ENCODE peak calls at places on chromosomes 4 and X, in six cellular contexts. K is germinal center; T is central memory CD4-positive, alpha-beta T cell; Z is left ventricle myocardium inferior; C is HFF-Myc; L is GM20000. F is an unnamed sample.

GRCh38 chrX:143635915-143636314 is at the start of gene SLITRK4:
- DNase-seq in T (no peak), K (no peak), C (no peak), Z (no peak), L (no peak), F (no peak)

GRCh38 chrX:136823175-136823574 is 42.4 kb upstream of the ARHGEF6 start:
- DNase-seq in T (no peak), L (no peak), Z (no peak), C (no peak), K (no peak), F (no peak)

GRCh38 chr4:96472103-96472867 is 632.4 kb downstream of the PDHA2 start:
- DNase-seq in C (no peak), L (no peak), Z (no peak), K (no peak), T (no peak), F (no peak)

GRCh38 chr4:161822174-161822573 is 341.6 kb downstream of the FSTL5 start:
- DNase-seq in T (no peak), Z (no peak), K (no peak), L (no peak), C (no peak), F (no peak)

GRCh38 chr4:3315566-3315965 is 22.7 kb downstream of the RGS12 start:
- DNase-seq in T (no peak), K (no peak), Z (no peak), L (no peak), C (no peak), F (no peak)

GRCh38 chr4:1233641-1234277 is 15.2 kb downstream of the CTBP1 start:
- DNase-seq in T (no peak), Z (peak), K (no peak), C (no peak), L (no peak), F (no peak)

GRCh38 chr4:94559351-94559806 is 107.6 kb downstream of the PDLIM5 start:
- DNase-seq in L (no peak), Z (no peak), T (no peak), K (no peak), C (no peak), F (no peak)

GRCh38 chr4:6119507-6120020 is 80.8 kb downstream of the JAKMIP1 start:
- DNase-seq in Z (no peak), L (no peak), T (no peak), C (no peak), K (no peak), F (no peak)

GRCh38 chr4:187108846-187109245 is 385.2 kb upstream of the FAT1 start:
- DNase-seq in L (no peak), K (no peak), T (no peak), C (no peak), Z (no peak), F (no peak)

GRCh38 chr4:141158219-141158618 is 24.9 kb upstream of the RNF150 start:
- DNase-seq in Z (no peak), C (no peak), T (no peak), K (no peak), L (peak), F (no peak)

GRCh38 chr4:120922390-120923200 is at the start of gene PRDM5:
- DNase-seq in C (no peak), Z (peak), L (peak), T (peak), K (peak), F (no peak)

GRCh38 chrX:40155617-40156471 is 58.1 kb upstream of the BCOR start:
- DNase-seq in T (no peak), C (no peak), L (peak), K (no peak), Z (no peak), F (peak)

GRCh38 chr4:89368855-89369254 is 61.3 kb upstream of the GPRIN3 start:
- DNase-seq in T (no peak), K (no peak), L (no peak), Z (no peak), C (no peak), F (no peak)

GRCh38 chr4:121140712-121141111 is 23.4 kb downstream of the TNIP3 start:
- DNase-seq in T (no peak), Z (no peak), K (no peak), C (no peak), L (no peak), F (no peak)

GRCh38 chrX:103640401-103641155 is 11.8 kb downstream of the TCEAL1 start:
- DNase-seq in C (no peak), L (no peak), Z (no peak), T (no peak), K (no peak), F (no peak)

GRCh38 chr4:140861359-140862181 is 105.4 kb upstream of the TBC1D9 start:
- DNase-seq in C (peak), Z (no peak), L (peak), K (peak), T (peak), F (peak)

GRCh38 chr4:153919667-153920066 is 130.8 kb upstream of the SFRP2 start:
- DNase-seq in C (no peak), T (no peak), L (no peak), K (no peak), Z (no peak), F (no peak)

GRCh38 chr4:78057135-78057599 is at the start of gene FRAS1:
- DNase-seq in K (peak), T (no peak), Z (peak), L (peak), C (peak), F (no peak)

GRCh38 chrX:22748093-22748999 is 251.4 kb upstream of the DDX53 start:
- DNase-seq in C (peak), L (peak), Z (no peak), K (peak), T (peak), F (peak)

GRCh38 chr4:83599183-83599582 is 63.3 kb downstream of the GPAT3 start:
- DNase-seq in C (peak), T (no peak), L (no peak), Z (no peak), K (peak), F (peak)

GRCh38 chr4:65340382-65341109 is 329.7 kb downstream of the EPHA5 start:
- DNase-seq in C (no peak), Z (no peak), K (no peak), L (no peak), T (no peak), F (no peak)

GRCh38 chrX:96372313-96373046 is 312.2 kb upstream of the DIAPH2 start:
- DNase-seq in T (no peak), Z (no peak), C (no peak), K (no peak), L (peak), F (peak)

GRCh38 chr4:168634276-168634802 is 137.5 kb downstream of the PALLD start:
- DNase-seq in C (peak), K (no peak), Z (no peak), T (no peak), L (no peak), F (peak)

GRCh38 chr4:168791376-168791775 is 218.7 kb downstream of the CBR4 start:
- DNase-seq in Z (no peak), L (no peak), T (no peak), K (no peak), C (no peak), F (no peak)

GRCh38 chr4:6703786-6704185 is 5.9 kb downstream of the MRFAP1L1 start:
- DNase-seq in Z (no peak), C (no peak), L (no peak), K (no peak), T (no peak), F (no peak)

GRCh38 chr4:146342600-146343192 is 128.4 kb downstream of the REELD1 start:
- DNase-seq in T (peak), Z (no peak), K (peak), C (no peak), L (peak), F (no peak)

GRCh38 chrX:80022363-80023031 is 7.9 kb downstream of the TBX22 start:
- DNase-seq in K (no peak), C (no peak), Z (no peak), L (no peak), T (no peak), F (no peak)

GRCh38 chrX:119475389-119476101 is 7.3 kb downstream of the SLC25A5 start:
- DNase-seq in T (no peak), C (no peak), K (no peak), L (no peak), Z (no peak), F (no peak)

GRCh38 chr4:6282247-6282646 is 12.6 kb downstream of the WFS1 start:
- DNase-seq in C (no peak), T (no peak), K (no peak), Z (no peak), L (no peak), F (no peak)

GRCh38 chr4:142585411-142585810 is 260.7 kb downstream of the INPP4B start:
- DNase-seq in C (no peak), K (no peak), T (no peak), Z (no peak), L (no peak), F (no peak)

GRCh38 chr4:2958446-2958845 is 4.8 kb downstream of the NOP14 start:
- DNase-seq in T (no peak), L (no peak), C (no peak), K (no peak), Z (no peak), F (no peak)

GRCh38 chrX:34875204-34875603 is 67.4 kb upstream of the FAM47B start:
- DNase-seq in L (no peak), T (no peak), C (peak), K (no peak), Z (no peak), F (no peak)

GRCh38 chrX:147468600-147468999 is 443.1 kb upstream of the FMR1 start:
- DNase-seq in K (no peak), T (no peak), Z (no peak), C (no peak), L (no peak), F (no peak)

GRCh38 chr4:110643096-110643495 is 20.2 kb upstream of the PITX2 start:
- DNase-seq in Z (no peak), C (no peak), K (no peak), T (no peak), L (no peak), F (no peak)

F was measured in HL-60.